ENCODE peak calls at places on chromosome 17, in ten cellular contexts. Y, B, O, Q, T, V, G, L, X and N are unnamed samples. For H3K4me1, the result is how much of the 10 kb centered on the place peaks cover.

GRCh38 chr17:62573480-62574117 is 53.9 kb upstream of the MRC2 start:
- DNase-seq in Y (no peak), B (no peak), O (no peak), Q (no peak), T (no peak), V (peak), G (no peak), L (no peak), X (no peak), N (no peak)

GRCh38 chr17:50693041-50693682 is 14.6 kb downstream of the ANKRD40 start:
- DNase-seq in Y (no peak), B (no peak), O (no peak), Q (no peak), T (no peak), V (peak), G (no peak), L (no peak), X (no peak), N (no peak)

GRCh38 chr17:82300707-82301270 is 16.6 kb downstream of the CD7 start:
- DNase-seq in Y (peak), B (no peak), O (peak), Q (peak), T (peak), V (peak), G (peak), L (no peak), X (peak), N (peak)

GRCh38 chr17:15007001-15007400 is 258.1 kb downstream of the PMP22 start:
- DNase-seq in Y (no peak), B (no peak), O (no peak), Q (no peak), T (no peak), V (no peak), G (no peak), L (no peak), X (no peak), N (no peak)

GRCh38 chr17:46026045-46026814 is 27.2 kb downstream of the STH start:
- DNase-seq in Y (peak), B (no peak), O (no peak), Q (no peak), T (no peak), V (no peak), G (no peak), L (peak), X (no peak), N (peak)

GRCh38 chr17:50195196-50195865 is 6.1 kb downstream of the COL1A1 start:
- DNase-seq in Y (no peak), B (no peak), O (peak), Q (no peak), T (no peak), V (no peak), G (no peak), L (no peak), X (peak), N (peak)

GRCh38 chr17:42141382-42141781 is 13.4 kb downstream of the RAB5C start:
- DNase-seq in Y (no peak), B (no peak), O (no peak), Q (no peak), T (no peak), V (no peak), G (no peak), L (no peak), X (no peak), N (no peak)

GRCh38 chr17:48100591-48101011 is 677 bp downstream of the CBX1 start:
- DNase-seq in Y (peak), B (no peak), O (peak), Q (peak), T (peak), V (peak), G (no peak), L (peak), X (peak), N (no peak)

GRCh38 chr17:45319239-45319703 is 2.5 kb upstream of the MAP3K14 start:
- DNase-seq in Y (no peak), B (no peak), O (no peak), Q (no peak), T (no peak), V (peak), G (no peak), L (no peak), X (peak), N (no peak)

GRCh38 chr17:47188266-47188665 is 829 bp downstream of the CDC27 start:
- DNase-seq in Y (peak), B (no peak), O (no peak), Q (no peak), T (no peak), V (peak), G (peak), L (no peak), X (no peak), N (no peak)

GRCh38 chr17:45873728-45874127 is 20.6 kb upstream of the MAPT start:
- DNase-seq in Y (no peak), B (no peak), O (no peak), Q (no peak), T (no peak), V (no peak), G (peak), L (no peak), X (no peak), N (no peak)

GRCh38 chr17:50634123-50634914 is at the start of gene ABCC3:
- DNase-seq in Y (no peak), B (peak), O (peak), Q (peak), T (peak), V (peak), G (no peak), L (peak), X (peak), N (peak)

GRCh38 chr17:58534331-58534730 is 19.9 kb upstream of the MTMR4 start:
- DNase-seq in Y (no peak), B (no peak), O (no peak), Q (no peak), T (no peak), V (no peak), G (no peak), L (no peak), X (no peak), N (no peak)

GRCh38 chr17:61495161-61495857 is 43.1 kb downstream of the TBX4 start:
- DNase-seq in Y (no peak), B (no peak), O (no peak), Q (no peak), T (no peak), V (peak), G (no peak), L (no peak), X (no peak), N (no peak)

GRCh38 chr17:30905742-30906100 is 317 bp downstream of the TEFM start:
- DNase-seq in Y (no peak), B (no peak), O (no peak), Q (no peak), T (no peak), V (no peak), G (no peak), L (no peak), X (no peak), N (no peak)

GRCh38 chr17:13562271-13562800 is 39.4 kb downstream of the HS3ST3A1 start:
- DNase-seq in Y (no peak), B (no peak), O (no peak), Q (no peak), T (no peak), V (no peak), G (no peak), L (no peak), X (no peak), N (no peak)

GRCh38 chr17:48915459-48916282 is 7.5 kb downstream of the UBE2Z start:
- DNase-seq in Y (peak), B (no peak), O (no peak), Q (no peak), T (peak), V (no peak), G (peak), L (peak), X (no peak), N (peak)

GRCh38 chr17:19508327-19508867 is 25.3 kb upstream of the SLC47A1 start:
- DNase-seq in Y (no peak), B (peak), O (peak), Q (peak), T (no peak), V (no peak), G (no peak), L (no peak), X (no peak), N (peak)

GRCh38 chr17:74690409-74690825 is 22.3 kb downstream of the CD300LF start:
- DNase-seq in Y (peak), B (no peak), O (peak), Q (no peak), T (no peak), V (no peak), G (no peak), L (peak), X (peak), N (peak)

GRCh38 chr17:77421635-77421982 is 280.8 kb downstream of the SEC14L1 start:
- DNase-seq in Y (no peak), B (no peak), O (no peak), Q (no peak), T (no peak), V (no peak), G (no peak), L (no peak), X (no peak), N (no peak)

DNA sequence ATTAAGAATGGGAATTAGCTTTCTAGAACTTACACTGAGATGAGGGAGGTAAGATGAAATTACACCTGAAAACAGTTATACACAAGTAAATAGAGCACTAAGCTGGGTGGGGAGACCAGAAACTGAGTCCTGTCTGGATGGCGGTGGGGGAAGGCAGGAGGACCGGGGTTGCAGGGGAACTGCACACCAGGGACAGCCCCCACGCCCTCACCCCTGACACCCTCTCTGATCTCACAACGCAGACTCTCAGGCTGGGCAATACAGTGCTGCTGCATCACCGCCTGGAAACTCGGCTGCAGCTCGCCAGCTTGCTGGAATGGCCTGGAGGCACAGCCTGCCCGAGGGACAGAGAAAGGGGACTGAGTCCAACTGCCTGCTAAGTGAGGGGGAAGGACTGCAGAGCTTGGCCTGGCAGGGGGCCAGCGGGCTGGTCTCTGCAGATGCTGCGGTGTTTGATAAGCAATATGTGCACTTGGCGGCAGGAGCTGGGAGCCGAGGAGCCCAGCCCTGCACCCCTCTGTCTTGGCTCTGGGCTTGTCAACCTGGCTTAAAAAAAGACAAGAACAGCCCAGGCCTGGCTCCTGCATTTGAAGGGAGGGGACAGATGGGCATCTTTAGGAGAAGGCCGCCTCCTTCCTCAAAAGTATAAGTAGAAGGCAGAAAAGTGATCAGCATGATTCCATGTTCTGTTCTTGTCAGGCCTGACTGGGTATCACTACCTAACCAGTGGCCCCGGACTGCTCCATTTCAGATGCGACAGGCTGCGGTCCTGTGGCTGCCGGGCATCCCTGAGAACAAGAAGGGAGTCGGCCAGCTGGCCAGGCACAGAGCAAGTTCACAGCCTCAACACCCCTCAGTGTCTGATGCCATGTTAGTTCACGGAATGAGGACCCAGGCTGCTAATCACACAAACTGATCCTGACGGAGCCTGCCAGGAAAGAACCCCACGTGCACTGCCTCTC is 30.2 kb downstream of the SPHK1 start:
- DNase-seq in Y (peak), B (peak), O (peak), Q (peak), T (peak), V (peak), G (no peak), L (peak), X (no peak), N (peak)
- H3K4me1 ChIP-seq in Y (under half), B (under half), O (under half), Q (half or more), T (under half), V (under half), G (under half), L (under half), X (under half), N (under half)

DNA sequence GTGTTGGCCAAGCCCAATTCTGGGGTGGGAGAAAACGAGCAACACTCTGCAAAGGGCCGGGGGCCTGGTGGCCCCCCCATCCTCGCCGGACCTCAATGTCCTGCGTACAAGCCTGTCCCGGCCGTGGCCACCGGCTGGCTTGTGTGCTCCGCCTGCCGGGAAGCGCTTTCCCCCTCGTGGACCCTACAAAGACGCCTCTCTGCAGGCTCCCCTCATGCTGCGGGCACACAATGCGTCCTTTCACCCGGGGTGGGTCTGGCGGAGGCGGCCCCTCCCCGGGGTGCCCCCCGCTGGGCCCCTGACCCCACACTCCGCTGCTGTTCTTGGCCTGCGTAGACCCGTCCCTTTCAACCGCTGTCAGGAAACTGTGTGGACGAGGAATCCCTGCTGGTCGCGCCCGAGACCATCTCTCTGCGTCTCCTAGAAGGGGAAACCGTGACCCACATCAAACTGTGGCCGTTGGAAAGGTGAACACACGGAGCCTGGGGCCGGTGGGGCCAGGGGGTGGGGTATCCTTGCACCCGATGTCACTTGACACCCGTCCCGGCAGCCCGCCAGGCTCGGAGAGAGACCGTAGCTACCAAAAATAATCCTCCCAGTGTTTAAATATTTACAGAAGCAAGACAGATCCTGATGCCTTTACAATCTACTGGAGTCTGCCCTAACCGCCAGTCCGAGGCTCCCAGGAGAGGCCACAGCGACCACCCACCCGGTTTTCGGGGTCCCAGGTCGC is 43.6 kb downstream of the TBC1D16 start:
- DNase-seq in Y (no peak), B (peak), O (peak), Q (peak), T (peak), V (no peak), G (no peak), L (no peak), X (no peak), N (peak)
- H3K4me1 ChIP-seq in Y (half or more), B (under half), O (under half), Q (under half), T (half or more), V (under half), G (under half), L (under half), X (under half), N (half or more)

DNA sequence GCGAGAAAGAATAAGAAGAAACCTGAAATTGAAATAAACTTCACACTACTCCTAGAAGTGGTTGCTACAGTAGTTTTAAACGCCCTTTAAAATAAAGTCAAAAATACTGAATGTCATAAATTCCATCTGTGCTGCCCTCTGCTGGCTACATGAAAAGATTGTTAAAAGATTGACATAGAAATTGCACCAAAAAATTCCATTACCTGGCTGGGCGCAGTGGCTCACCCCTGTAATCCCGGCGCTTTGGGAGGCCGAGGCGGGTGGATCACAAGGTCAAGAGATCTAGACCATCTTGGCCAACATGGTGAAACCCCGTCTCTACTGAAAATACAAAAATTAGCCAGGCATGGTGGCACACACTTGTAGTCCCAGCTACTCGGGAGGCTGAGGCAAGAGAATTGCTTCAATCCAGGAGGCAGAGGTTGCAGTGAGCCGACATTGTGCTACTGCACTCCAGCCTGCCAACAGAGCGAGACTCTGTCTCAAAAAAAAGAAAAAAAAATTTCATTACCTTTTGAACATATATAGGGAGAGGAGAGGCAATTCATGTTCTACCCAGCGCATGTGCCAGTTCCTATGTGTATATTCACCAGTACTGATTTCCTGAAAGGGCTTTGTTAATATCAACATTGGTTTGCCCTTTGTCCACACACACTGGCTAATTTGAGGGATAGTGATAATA is 36.5 kb downstream of the CYTH1 start:
- DNase-seq in Y (peak), B (no peak), O (no peak), Q (no peak), T (no peak), V (peak), G (peak), L (no peak), X (no peak), N (peak)
- H3K4me1 ChIP-seq in Y (half or more), B (under half), O (under half), Q (half or more), T (half or more), V (under half), G (half or more), L (under half), X (half or more), N (half or more)

GRCh38 chr17:7307686-7308624 is 527 bp downstream of the EIF5A start:
- DNase-seq in Y (no peak), B (peak), O (peak), Q (peak), T (peak), V (peak), G (peak), L (no peak), X (peak), N (peak)

GRCh38 chr17:7311110-7311698 is 3.8 kb downstream of the EIF5A start:
- DNase-seq in Y (no peak), B (no peak), O (peak), Q (no peak), T (no peak), V (no peak), G (no peak), L (no peak), X (no peak), N (no peak)

GRCh38 chr17:7308625-7309433 is 1.4 kb downstream of the EIF5A start:
- DNase-seq in Y (peak), B (peak), O (peak), Q (no peak), T (peak), V (peak), G (peak), L (peak), X (peak), N (no peak)

GRCh38 chr17:7306911-7307685 is at the start of gene EIF5A:
- DNase-seq in Y (peak), B (peak), O (peak), Q (peak), T (peak), V (peak), G (peak), L (peak), X (peak), N (peak)

DNA sequence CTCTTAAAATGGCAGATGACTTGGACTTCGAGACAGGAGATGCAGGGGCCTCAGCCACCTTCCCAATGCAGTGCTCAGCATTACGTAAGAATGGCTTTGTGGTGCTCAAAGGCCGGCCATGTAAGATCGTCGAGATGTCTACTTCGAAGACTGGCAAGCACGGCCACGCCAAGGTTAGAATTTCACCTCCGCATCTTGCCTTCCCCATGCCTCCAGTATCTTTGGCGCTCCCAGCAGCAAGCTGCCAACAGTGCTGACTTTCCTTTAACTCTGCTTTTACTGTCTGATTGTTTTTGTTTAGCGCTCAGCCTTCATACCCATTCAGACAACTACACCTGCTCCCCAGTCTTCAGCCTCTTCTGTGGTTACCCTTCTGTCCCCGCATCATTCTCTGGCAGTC is 2.2 kb downstream of the EIF5A start:
- DNase-seq in Y (no peak), B (no peak), O (peak), Q (no peak), T (no peak), V (no peak), G (no peak), L (no peak), X (no peak), N (no peak)
- H3K4me1 ChIP-seq in Y (half or more), B (under half), O (under half), Q (half or more), T (half or more), V (under half), G (under half), L (half or more), X (under half), N (under half)

GRCh38 chr17:70137451-70138230 is 31.7 kb upstream of the KCNJ2 start:
- DNase-seq in Y (peak), B (peak), O (peak), Q (no peak), T (no peak), V (peak), G (peak), L (peak), X (no peak), N (no peak)
- H3K4me1 ChIP-seq in Y (under half), B (under half), O (under half), Q (under half), T (under half), V (under half), G (under half), L (under half), X (under half), N (under half)